ENCODE peak calls at places on chromosomes 1 and 21, in eight cellular contexts. V, W, N, D, F, J, Y and G are unnamed samples.

GRCh38 chr1:8026976-8027747 is 1.1 kb upstream of the ERRFI1 start:
- DNase-seq in V (peak; percentile 93), W (no peak), N (peak; percentile 77), D (peak; percentile 50), F (peak; percentile 85), J (peak; percentile 55), Y (no peak), G (peak; percentile 75)

GRCh38 chr1:229148041-229148671 is 122.8 kb upstream of the RAB4A start:
- DNase-seq in V (peak; percentile 52), W (no peak), N (no peak), D (peak; percentile 58), F (no peak), J (peak; percentile 60), Y (no peak), G (peak; percentile 75)

GRCh38 chr1:163864207-163864606 is 542.5 kb downstream of the NUF2 start:
- DNase-seq in V (no peak), W (no peak), N (no peak), D (no peak), F (no peak), J (no peak), Y (no peak), G (no peak)

GRCh38 chr1:238951809-238952208 is 434.6 kb upstream of the CHRM3 start:
- DNase-seq in V (no peak), W (no peak), N (no peak), D (peak; percentile 51), F (no peak), J (peak; percentile 61), Y (no peak), G (no peak)

GRCh38 chr21:39083377-39084008 is 99.8 kb downstream of the PSMG1 start:
- DNase-seq in V (no peak), W (no peak), N (peak; percentile 72), D (peak; percentile 55), F (peak; percentile 82), J (no peak), Y (no peak), G (no peak)

GRCh38 chr1:153688736-153689328 is 10.3 kb downstream of the NPR1 start:
- DNase-seq in V (no peak), W (no peak), N (no peak), D (no peak), F (no peak), J (no peak), Y (no peak), G (no peak)

GRCh38 chr21:14523234-14523633 is 22.9 kb downstream of the SAMSN1 start:
- DNase-seq in V (no peak), W (no peak), N (no peak), D (no peak), F (no peak), J (no peak), Y (no peak), G (no peak)

GRCh38 chr1:174713796-174714195 is 266.0 kb downstream of the GPR52 start:
- DNase-seq in V (no peak), W (no peak), N (no peak), D (no peak), F (no peak), J (no peak), Y (no peak), G (no peak)

GRCh38 chr21:15761508-15762100 is 31.8 kb downstream of the USP25 start:
- DNase-seq in V (no peak), W (no peak), N (no peak), D (no peak), F (no peak), J (no peak), Y (no peak), G (no peak)

GRCh38 chr1:115771094-115771846 is 2.8 kb upstream of the CASQ2 start:
- DNase-seq in V (peak; percentile 57), W (no peak), N (no peak), D (peak; percentile 21), F (no peak), J (peak; percentile 78), Y (no peak), G (no peak)

GRCh38 chr1:9612162-9612845 is 23.6 kb downstream of the TMEM201 start:
- DNase-seq in V (no peak), W (no peak), N (no peak), D (no peak), F (no peak), J (no peak), Y (no peak), G (no peak)

GRCh38 chr1:53899206-53899628 is 5.2 kb downstream of the DIO1 start:
- DNase-seq in V (peak; percentile 40), W (no peak), N (no peak), D (no peak), F (no peak), J (no peak), Y (no peak), G (peak; percentile 63)

GRCh38 chr1:207031632-207032258 is 811 bp downstream of the C1orf116 start:
- DNase-seq in V (peak; percentile 73), W (no peak), N (no peak), D (no peak), F (no peak), J (no peak), Y (no peak), G (no peak)

DNA sequence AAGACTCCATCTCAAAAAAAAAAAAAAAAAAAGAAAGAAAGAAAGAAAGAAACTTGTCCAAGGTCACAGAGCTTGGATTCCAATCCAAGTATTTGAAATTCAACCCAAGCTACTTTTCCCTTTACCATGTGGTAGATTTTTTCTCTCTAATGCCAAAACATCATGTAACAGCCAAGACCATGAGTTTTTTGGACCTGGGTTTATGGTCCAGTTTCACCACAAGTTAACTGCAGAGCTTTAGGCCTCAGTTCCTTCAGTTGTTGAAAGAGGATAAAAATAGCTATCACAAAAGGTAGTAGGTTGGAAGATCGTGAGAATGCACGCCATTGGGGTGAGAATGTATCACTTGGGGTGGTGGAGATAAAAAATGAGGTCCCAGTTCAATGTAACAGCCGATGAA is 33.4 kb downstream of the ATP2B4 start:
- DNase-seq in V (no peak), W (no peak), N (no peak), D (no peak), F (no peak), J (no peak), Y (no peak), G (no peak)
- H3K4me1 ChIP-seq in V (peaks cover 24% of the 10 kb centered on the region), W (peaks cover 20% of the 10 kb centered on the region), N (peaks cover 43% of the 10 kb centered on the region), D (peaks cover 23% of the 10 kb centered on the region), F (peaks cover 46% of the 10 kb centered on the region), J (peaks cover 16% of the 10 kb centered on the region), Y (peaks cover 15% of the 10 kb centered on the region), G (peaks cover 13% of the 10 kb centered on the region)

GRCh38 chr1:226730826-226731225 is 8.3 kb downstream of the ITPKB start:
- DNase-seq in V (no peak), W (no peak), N (no peak), D (no peak), F (no peak), J (peak; percentile 46), Y (no peak), G (no peak)
- H3K4me3 ChIP-seq in V (no peak overlapping the region), W (no peak overlapping the region), N (no peak overlapping the region), D (no peak overlapping the region), F (no peak overlapping the region), J (no peak overlapping the region), Y (peak overlapping the region; percentile 99), G (no peak overlapping the region)

GRCh38 chr1:110635434-110635833 is 29.3 kb upstream of the KCNA2 start:
- DNase-seq in V (no peak), W (no peak), N (no peak), D (no peak), F (no peak), J (no peak), Y (no peak), G (no peak)
- H3K4me1 ChIP-seq in V (peaks cover 9% of the 10 kb centered on the region), W (no peaks in the 10 kb centered on the region), N (peaks cover 38% of the 10 kb centered on the region), D (peaks cover 5% of the 10 kb centered on the region), F (peaks cover 23% of the 10 kb centered on the region), J (no peaks in the 10 kb centered on the region), Y (peaks cover 92% of the 10 kb centered on the region), G (peaks cover 4% of the 10 kb centered on the region)

GRCh38 chr1:184480711-184481110 is 93.9 kb downstream of the C1orf21 start:
- DNase-seq in V (no peak), W (no peak), N (no peak), D (no peak), F (no peak), J (peak; percentile 47), Y (no peak), G (no peak)
- H3K4me3 ChIP-seq in V (no peak overlapping the region), W (no peak overlapping the region), N (no peak overlapping the region), D (no peak overlapping the region), F (no peak overlapping the region), J (no peak overlapping the region), Y (no peak overlapping the region), G (no peak overlapping the region)

GRCh38 chr1:245810181-245810727 is 655.5 kb downstream of the KIF26B start:
- DNase-seq in V (no peak), W (no peak), N (no peak), D (no peak), F (no peak), J (no peak), Y (no peak), G (no peak)

GRCh38 chr1:245807306-245807705 is 652.5 kb downstream of the KIF26B start:
- DNase-seq in V (no peak), W (no peak), N (peak; percentile 69), D (no peak), F (peak; percentile 76), J (no peak), Y (no peak), G (no peak)

GRCh38 chr1:245805503-245805902 is 650.7 kb downstream of the KIF26B start:
- DNase-seq in V (no peak), W (no peak), N (no peak), D (no peak), F (no peak), J (no peak), Y (no peak), G (no peak)

GRCh38 chr1:245809361-245809760 is 654.6 kb downstream of the KIF26B start:
- DNase-seq in V (no peak), W (no peak), N (no peak), D (no peak), F (no peak), J (peak; percentile 43), Y (no peak), G (no peak)

GRCh38 chr1:245807954-245808719 is 653.4 kb downstream of the KIF26B start:
- DNase-seq in V (no peak), W (no peak), N (peak; percentile 81), D (no peak), F (peak; percentile 87), J (no peak), Y (no peak), G (no peak)
- H3K4me1 ChIP-seq in V (no peaks in the 10 kb centered on the region), W (no peaks in the 10 kb centered on the region), N (peaks cover 20% of the 10 kb centered on the region), D (no peaks in the 10 kb centered on the region), F (peaks cover 4% of the 10 kb centered on the region), J (no peaks in the 10 kb centered on the region), Y (no peaks in the 10 kb centered on the region), G (peaks cover 2% of the 10 kb centered on the region)

GRCh38 chr1:27633298-27633610 is 1.7 kb downstream of the FGR start:
- DNase-seq in V (no peak), W (no peak), N (no peak), D (no peak), F (no peak), J (no peak), Y (no peak), G (no peak)
- H3K4me3 ChIP-seq in V (no peak overlapping the region), W (no peak overlapping the region), N (peak overlapping the region; percentile 61), D (no peak overlapping the region), F (peak overlapping the region; percentile 53), J (no peak overlapping the region), Y (peak overlapping the region; percentile 50), G (no peak overlapping the region)

GRCh38 chr1:110340207-110340468 is 961 bp downstream of the RBM15 start:
- DNase-seq in V (peak; percentile 49), W (peak; percentile 15), N (no peak), D (no peak), F (peak; percentile 65), J (no peak), Y (no peak), G (no peak)
- H3K4me1 ChIP-seq in V (peaks cover 57% of the 10 kb centered on the region), W (peaks cover 61% of the 10 kb centered on the region), N (peaks cover 60% of the 10 kb centered on the region), D (peaks cover 34% of the 10 kb centered on the region), F (peaks cover 61% of the 10 kb centered on the region), J (peaks cover 46% of the 10 kb centered on the region), Y (peaks cover 45% of the 10 kb centered on the region), G (peaks cover 14% of the 10 kb centered on the region)